ENCODE peak calls at places on chromosomes 5 and 9, in five cellular contexts. K is mesenchymal stem cell; B is tibial nerve; I is transverse colon; D is CD8-positive, alpha-beta memory T cell. Z is an unnamed sample.
A peak's percentile ranks its signal among the peaks of the same experiment; 100 is the strongest.

GRCh38 chr9:18851069-18851468 is 181.9 kb downstream of the SAXO1 start:
- DNase-seq in K (no peak), B (no peak), I (no peak), D (no peak), Z (no peak)

GRCh38 chr5:132466453-132467291 is 23.9 kb downstream of the IRF1 start:
- DNase-seq in K (peak; percentile 80), B (no peak), I (peak; percentile 74), D (peak; percentile 63), Z (peak; percentile 62)

GRCh38 chr5:10831416-10831815 is 70.4 kb upstream of the DAP start:
- DNase-seq in K (peak; percentile 92), B (no peak), I (no peak), D (no peak), Z (no peak)

GRCh38 chr5:78151594-78152271 is 142.8 kb downstream of the AP3B1 start:
- DNase-seq in K (no peak), B (no peak), I (no peak), D (no peak), Z (no peak)

GRCh38 chr9:128078504-128079434 is 10.7 kb downstream of the SLC25A25 start:
- DNase-seq in K (peak; percentile 88), B (no peak), I (peak; percentile 62), D (no peak), Z (no peak)

GRCh38 chr9:124284940-124285441 is 27.2 kb downstream of the NEK6 start:
- DNase-seq in K (peak; percentile 69), B (peak; percentile 51), I (no peak), D (no peak), Z (no peak)

GRCh38 chr9:7452378-7452777 is 347.2 kb downstream of the DMAC1 start:
- DNase-seq in K (peak; percentile 49), B (no peak), I (no peak), D (no peak), Z (no peak)

GRCh38 chr9:118954822-118955221 is 414.4 kb downstream of the BRINP1 start:
- DNase-seq in K (no peak), B (no peak), I (no peak), D (no peak), Z (no peak)

DNA sequence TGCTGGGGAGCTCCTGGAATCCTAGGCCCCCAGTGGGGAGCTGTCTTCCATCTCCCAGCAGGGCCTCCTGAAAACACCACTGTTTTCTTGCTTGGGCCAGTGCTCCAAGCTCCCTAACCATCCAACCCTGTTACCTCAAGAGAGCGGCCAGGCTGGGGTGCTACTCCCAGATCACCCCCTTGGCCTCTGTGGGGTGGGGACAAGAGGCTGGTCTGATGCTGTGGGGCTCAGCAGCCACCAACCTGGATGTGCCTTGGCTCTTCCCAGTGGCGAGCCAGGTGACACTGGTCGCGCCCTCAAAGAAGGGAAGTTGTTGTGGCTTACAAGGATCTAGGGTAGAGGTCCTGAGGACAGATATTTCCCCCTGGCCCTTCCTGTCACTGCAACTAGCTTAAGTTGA is 49.0 kb downstream of the SECISBP2 start:
- DNase-seq in K (no peak), B (no peak), I (no peak), D (no peak), Z (no peak)
- H3K4me1 ChIP-seq in K (peaks cover 6% of the 10 kb centered on the region), B (no peaks in the 10 kb centered on the region), I (no peaks in the 10 kb centered on the region), D (no peaks in the 10 kb centered on the region), Z (no peaks in the 10 kb centered on the region)

GRCh38 chr9:111356567-111357244 is 26.7 kb upstream of the OR2K2 start:
- DNase-seq in K (peak; percentile 91), B (no peak), I (no peak), D (no peak), Z (no peak)
- H3K4me3 ChIP-seq in K (peak overlapping the region; percentile 70), B (peak overlapping the region; percentile 7), I (no peak overlapping the region), D (no peak overlapping the region), Z (no peak overlapping the region)

GRCh38 chr9:5620494-5620893 is 8.4 kb upstream of the RIC1 start:
- DNase-seq in K (no peak), B (no peak), I (no peak), D (no peak), Z (no peak)
- H3K4me1 ChIP-seq in K (no peaks in the 10 kb centered on the region), B (peaks cover 15% of the 10 kb centered on the region), I (peaks cover 9% of the 10 kb centered on the region), D (peaks cover 27% of the 10 kb centered on the region), Z (peaks cover 2% of the 10 kb centered on the region)

GRCh38 chr9:133277467-133277866 is 2.5 kb upstream of the ABO start:
- DNase-seq in K (no peak), B (no peak), I (peak; percentile 2), D (no peak), Z (no peak)

GRCh38 chr9:133274236-133275104 is 531 bp downstream of the ABO start:
- DNase-seq in K (no peak), B (no peak), I (no peak), D (no peak), Z (no peak)

GRCh38 chr9:133276923-133277322 is 1.9 kb upstream of the ABO start:
- DNase-seq in K (no peak), B (no peak), I (peak; percentile 3), D (no peak), Z (no peak)

GRCh38 chr9:133275105-133276000 is at the start of gene ABO:
- DNase-seq in K (no peak), B (no peak), I (peak; percentile 58), D (no peak), Z (no peak)

DNA sequence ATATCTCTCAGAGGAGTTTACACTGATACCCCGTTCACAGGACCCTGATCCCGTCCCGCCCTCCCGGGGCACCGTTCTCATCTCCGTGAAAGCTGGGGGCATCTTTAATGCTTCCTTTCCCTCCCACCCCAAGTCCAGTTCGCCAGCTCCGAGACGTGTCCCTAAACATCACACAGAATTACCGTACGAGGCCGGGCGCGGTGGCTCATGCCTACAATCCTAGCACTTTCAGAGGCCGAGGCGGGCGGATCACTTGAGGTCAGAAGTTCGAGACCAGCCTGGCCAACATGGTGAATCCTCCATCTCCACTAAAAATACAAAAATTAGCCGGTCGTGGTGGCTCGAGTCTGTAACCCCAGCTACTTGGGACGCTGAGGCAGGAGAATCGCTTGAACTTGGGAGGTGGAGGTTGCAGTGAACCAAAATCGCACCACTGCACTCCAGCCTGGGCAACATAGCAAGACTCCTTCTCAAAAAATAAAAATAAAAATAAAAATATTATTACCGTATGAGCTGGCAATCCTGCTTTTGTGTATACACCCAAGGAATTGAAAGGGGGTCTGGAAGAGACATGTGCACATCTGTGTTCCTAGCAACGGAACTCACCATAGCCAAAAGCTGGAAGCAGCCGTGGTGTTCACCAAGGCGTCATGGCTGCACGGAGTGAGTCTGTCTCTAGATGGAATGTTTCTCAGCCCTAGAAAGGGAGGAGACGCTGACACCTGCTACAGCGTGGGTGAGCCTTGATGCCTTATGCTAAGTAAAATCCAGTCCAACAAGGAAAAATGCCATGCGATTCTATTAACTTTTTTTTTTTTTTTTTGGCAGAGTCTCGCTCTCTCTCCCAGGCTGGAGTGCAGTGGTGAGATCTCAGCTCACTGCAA is 1.2 kb upstream of the ABO start:
- DNase-seq in K (no peak), B (no peak), I (peak; percentile 8), D (no peak), Z (no peak)
- H3K4me3 ChIP-seq in K (no peak overlapping the region), B (peak overlapping the region; percentile 66), I (peak overlapping the region; percentile 54), D (no peak overlapping the region), Z (peak overlapping the region; percentile 41)

DNA sequence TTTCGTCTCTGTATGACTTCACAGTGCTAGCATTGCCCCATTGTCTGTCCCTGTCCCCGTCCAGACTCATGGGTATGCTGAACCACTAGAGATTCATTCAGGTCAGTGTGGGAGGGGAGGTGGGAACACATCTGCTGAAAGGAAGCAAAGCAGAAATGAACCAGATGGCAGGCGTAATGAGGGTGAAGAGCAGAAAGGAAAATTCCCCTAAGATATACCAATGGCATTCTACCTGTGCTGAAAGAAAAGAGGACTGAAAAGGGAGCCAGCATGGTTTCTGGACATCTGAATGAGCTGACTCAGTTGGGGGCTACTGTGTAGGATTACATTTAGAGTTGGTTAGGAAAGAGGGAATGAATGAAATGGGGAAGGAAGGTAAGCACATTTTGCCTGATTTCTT is 678.7 kb downstream of the MAT2B start:
- DNase-seq in K (no peak), B (no peak), I (no peak), D (no peak), Z (no peak)
- H3K4me1 ChIP-seq in K (no peaks in the 10 kb centered on the region), B (no peaks in the 10 kb centered on the region), I (no peaks in the 10 kb centered on the region), D (no peaks in the 10 kb centered on the region), Z (no peaks in the 10 kb centered on the region)

DNA sequence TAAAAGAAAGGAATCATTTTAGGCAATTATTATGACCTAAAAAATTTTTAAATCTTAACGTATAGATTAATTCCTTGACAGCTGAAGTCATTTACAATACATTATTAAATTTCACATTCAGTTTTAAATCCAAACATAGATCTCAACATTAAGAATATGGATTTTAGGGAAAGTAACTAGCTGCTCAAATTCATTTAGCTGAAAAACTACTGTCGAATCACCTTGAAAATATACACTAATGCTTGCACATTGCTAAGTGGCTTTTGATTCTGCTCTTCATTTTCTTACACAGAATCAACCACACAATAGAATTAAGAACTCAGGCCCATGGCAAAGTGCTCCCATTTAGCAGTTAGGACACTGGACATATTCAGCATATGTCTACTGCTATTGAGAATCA is 454.2 kb downstream of the RAB3C start:
- DNase-seq in K (no peak), B (no peak), I (no peak), D (no peak), Z (no peak)
- H3K4me3 ChIP-seq in K (peak overlapping the region; percentile 90), B (peak overlapping the region; percentile 10), I (no peak overlapping the region), D (peak overlapping the region; percentile 76), Z (no peak overlapping the region)

GRCh38 chr5:173242079-173242478 is 7.1 kb upstream of the NKX2-5 start:
- DNase-seq in K (no peak), B (no peak), I (no peak), D (no peak), Z (no peak)
- H3K4me1 ChIP-seq in K (peaks cover 19% of the 10 kb centered on the region), B (peaks cover 14% of the 10 kb centered on the region), I (peaks cover 16% of the 10 kb centered on the region), D (peaks cover 8% of the 10 kb centered on the region), Z (no peaks in the 10 kb centered on the region)

GRCh38 chr9:35116898-35117551 is 1.4 kb upstream of the ATOSB start:
- DNase-seq in K (peak; percentile 94), B (peak; percentile 80), I (peak; percentile 92), D (peak; percentile 83), Z (peak; percentile 93)
- H3K4me3 ChIP-seq in K (peak overlapping the region; percentile 96), B (peak overlapping the region; percentile 66), I (peak overlapping the region; percentile 43), D (peak overlapping the region; percentile 61), Z (no peak overlapping the region)

GRCh38 chr5:173920024-173920753 is 32.0 kb downstream of the CPEB4 start:
- DNase-seq in K (no peak), B (no peak), I (no peak), D (no peak), Z (no peak)

GRCh38 chr5:173922527-173922926 is 34.4 kb downstream of the CPEB4 start:
- DNase-seq in K (no peak), B (no peak), I (no peak), D (no peak), Z (no peak)

GRCh38 chr5:173919443-173919842 is 31.3 kb downstream of the CPEB4 start:
- DNase-seq in K (no peak), B (no peak), I (no peak), D (no peak), Z (no peak)

GRCh38 chr5:173923236-173924104 is 35.3 kb downstream of the CPEB4 start:
- DNase-seq in K (peak; percentile 72), B (no peak), I (no peak), D (no peak), Z (no peak)

DNA sequence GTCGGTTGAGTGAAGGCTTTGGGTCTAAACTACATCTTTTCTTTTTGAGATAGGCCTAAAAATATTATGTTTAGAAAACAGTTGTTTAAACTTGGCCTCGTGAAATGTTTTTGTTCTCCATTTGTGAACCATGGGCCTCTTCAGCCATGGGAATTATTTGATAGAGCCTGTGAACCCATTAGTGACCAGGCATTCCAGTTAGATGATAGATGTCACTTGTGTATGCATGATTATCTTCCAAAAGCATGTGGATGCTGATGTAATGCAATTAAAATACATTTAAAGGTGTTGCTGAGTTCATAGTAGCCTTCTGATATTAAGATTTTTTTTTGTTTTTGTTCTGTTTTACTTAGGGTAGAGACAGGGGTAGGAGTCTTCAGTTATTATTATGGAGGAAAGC is 32.7 kb downstream of the CPEB4 start:
- DNase-seq in K (no peak), B (no peak), I (no peak), D (no peak), Z (no peak)
- H3K4me1 ChIP-seq in K (peaks cover 6% of the 10 kb centered on the region), B (peaks cover 25% of the 10 kb centered on the region), I (peaks cover 51% of the 10 kb centered on the region), D (peaks cover 11% of the 10 kb centered on the region), Z (peaks cover 34% of the 10 kb centered on the region)